ENCODE peak calls at places on chromosomes 7 and 10, in ten cellular contexts. One of them, this sample, is unnamed.

GRCh38 chr7:111910656-111911055 is 295.5 kb downstream of the DOCK4 start:
- DNase-seq in suprapubic skin: no peak
- DNase-seq in glutamatergic neuron: no peak
- DNase-seq in cardiac muscle cell: no peak
- DNase-seq in AG09309: no peak
- DNase-seq in left lung: no peak
- DNase-seq in epithelial cell of esophagus: no peak
- DNase-seq in MM.1S: no peak
- DNase-seq in testis: no peak
- DNase-seq in heart left ventricle: no peak
- DNase-seq in this sample: no peak

GRCh38 chr10:78924319-78925003 is 144.3 kb upstream of the ZMIZ1 start:
- DNase-seq in suprapubic skin: no peak
- DNase-seq in AG09309: no peak
- DNase-seq in cardiac muscle cell: no peak
- DNase-seq in heart left ventricle: no peak
- DNase-seq in left lung: no peak
- DNase-seq in testis: no peak
- DNase-seq in MM.1S: no peak
- DNase-seq in epithelial cell of esophagus: no peak
- DNase-seq in glutamatergic neuron: no peak
- DNase-seq in this sample: no peak

GRCh38 chr7:106535234-106536026 is 125.5 kb downstream of the CCDC71L start:
- DNase-seq in AG09309: peak
- DNase-seq in epithelial cell of esophagus: no peak
- DNase-seq in MM.1S: no peak
- DNase-seq in suprapubic skin: no peak
- DNase-seq in left lung: no peak
- DNase-seq in heart left ventricle: no peak
- DNase-seq in cardiac muscle cell: no peak
- DNase-seq in glutamatergic neuron: no peak
- DNase-seq in testis: no peak
- DNase-seq in this sample: no peak

GRCh38 chr7:71414490-71414889 is 282.5 kb downstream of the GALNT17 start:
- DNase-seq in epithelial cell of esophagus: no peak
- DNase-seq in AG09309: no peak
- DNase-seq in heart left ventricle: peak
- DNase-seq in testis: peak
- DNase-seq in cardiac muscle cell: no peak
- DNase-seq in suprapubic skin: no peak
- DNase-seq in MM.1S: no peak
- DNase-seq in glutamatergic neuron: no peak
- DNase-seq in left lung: no peak
- DNase-seq in this sample: no peak

GRCh38 chr7:155467846-155468821 is 10.2 kb downstream of the EN2 start:
- DNase-seq in suprapubic skin: no peak
- DNase-seq in heart left ventricle: no peak
- DNase-seq in AG09309: no peak
- DNase-seq in MM.1S: no peak
- DNase-seq in cardiac muscle cell: no peak
- DNase-seq in left lung: peak
- DNase-seq in testis: no peak
- DNase-seq in epithelial cell of esophagus: no peak
- DNase-seq in glutamatergic neuron: peak
- DNase-seq in this sample: no peak

GRCh38 chr7:151740180-151740845 is 136.6 kb downstream of the PRKAG2 start:
- DNase-seq in left lung: peak
- DNase-seq in heart left ventricle: no peak
- DNase-seq in cardiac muscle cell: no peak
- DNase-seq in testis: no peak
- DNase-seq in AG09309: no peak
- DNase-seq in suprapubic skin: no peak
- DNase-seq in MM.1S: no peak
- DNase-seq in glutamatergic neuron: no peak
- DNase-seq in epithelial cell of esophagus: no peak
- DNase-seq in this sample: no peak

GRCh38 chr10:98251399-98251798 is 16.6 kb downstream of the LOXL4 start:
- DNase-seq in suprapubic skin: no peak
- DNase-seq in testis: no peak
- DNase-seq in MM.1S: no peak
- DNase-seq in epithelial cell of esophagus: peak
- DNase-seq in cardiac muscle cell: no peak
- DNase-seq in left lung: no peak
- DNase-seq in glutamatergic neuron: no peak
- DNase-seq in AG09309: no peak
- DNase-seq in heart left ventricle: no peak
- DNase-seq in this sample: no peak

GRCh38 chr7:25090374-25090773 is 34.7 kb downstream of the CYCS start:
- DNase-seq in glutamatergic neuron: no peak
- DNase-seq in heart left ventricle: no peak
- DNase-seq in left lung: no peak
- DNase-seq in epithelial cell of esophagus: no peak
- DNase-seq in testis: no peak
- DNase-seq in AG09309: no peak
- DNase-seq in suprapubic skin: no peak
- DNase-seq in MM.1S: no peak
- DNase-seq in cardiac muscle cell: no peak
- DNase-seq in this sample: no peak

GRCh38 chr10:18368681-18369080 is 228.5 kb downstream of the CACNB2 start:
- DNase-seq in suprapubic skin: no peak
- DNase-seq in epithelial cell of esophagus: peak
- DNase-seq in glutamatergic neuron: no peak
- DNase-seq in left lung: no peak
- DNase-seq in testis: no peak
- DNase-seq in AG09309: no peak
- DNase-seq in heart left ventricle: no peak
- DNase-seq in MM.1S: no peak
- DNase-seq in cardiac muscle cell: peak
- DNase-seq in this sample: no peak

DNA sequence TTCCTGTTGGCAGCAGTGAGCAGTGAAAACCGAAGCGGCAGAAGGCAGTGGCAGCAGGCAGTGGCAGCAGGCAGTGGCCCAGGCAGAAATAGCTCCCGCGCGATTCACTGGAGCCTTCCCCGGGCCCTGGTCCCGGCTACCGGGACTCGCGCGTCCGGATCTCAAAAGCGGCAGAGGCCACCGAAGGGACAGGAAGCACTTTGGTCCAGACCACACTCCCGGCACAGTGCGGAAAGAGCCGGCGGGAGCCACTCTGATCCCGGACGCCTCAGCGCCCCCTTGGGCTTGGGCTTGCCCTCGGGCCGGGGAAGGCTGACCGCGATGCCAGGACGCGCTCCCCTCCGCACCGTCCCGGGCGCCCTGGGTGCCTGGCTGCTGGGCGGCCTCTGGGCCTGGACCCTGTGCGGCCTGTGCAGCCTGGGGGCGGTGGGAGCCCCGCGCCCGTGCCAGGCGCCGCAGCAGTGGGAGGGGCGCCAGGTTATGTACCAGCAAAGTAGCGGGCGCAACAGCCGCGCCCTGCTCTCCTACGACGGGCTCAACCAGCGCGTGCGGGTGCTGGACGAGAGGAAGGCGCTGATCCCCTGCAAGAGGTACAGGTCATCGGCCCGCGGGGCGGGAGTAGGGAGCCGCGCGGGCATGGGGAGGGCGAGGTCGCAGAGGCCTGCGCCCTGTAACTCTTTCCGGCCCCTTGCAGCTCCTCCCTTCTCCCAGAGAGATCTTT is at the start of gene EPDR1:
- DNase-seq in suprapubic skin: no peak
- DNase-seq in left lung: peak
- DNase-seq in AG09309: no peak
- DNase-seq in MM.1S: peak
- DNase-seq in testis: peak
- DNase-seq in glutamatergic neuron: peak
- DNase-seq in heart left ventricle: peak
- DNase-seq in cardiac muscle cell: peak
- DNase-seq in epithelial cell of esophagus: peak
- DNase-seq in this sample: peak
- TF ChIP-seq CTCF in suprapubic skin: no peak
- TF ChIP-seq CTCF in left lung: peak
- TF ChIP-seq CTCF in AG09309: no peak
- TF ChIP-seq CTCF in MM.1S: peak
- TF ChIP-seq CTCF in testis: no peak
- TF ChIP-seq CTCF in glutamatergic neuron: peak
- TF ChIP-seq CTCF in heart left ventricle: peak
- TF ChIP-seq CTCF in cardiac muscle cell: peak
- TF ChIP-seq CTCF in epithelial cell of esophagus: peak
- TF ChIP-seq CTCF in this sample: peak

GRCh38 chr10:101166430-101166829 is 35.3 kb downstream of the TLX1 start:
- DNase-seq in glutamatergic neuron: no peak
- DNase-seq in MM.1S: no peak
- DNase-seq in AG09309: no peak
- DNase-seq in suprapubic skin: no peak
- DNase-seq in heart left ventricle: no peak
- DNase-seq in cardiac muscle cell: no peak
- DNase-seq in left lung: no peak
- DNase-seq in testis: no peak
- DNase-seq in epithelial cell of esophagus: no peak
- DNase-seq in this sample: no peak

GRCh38 chr10:101165736-101166135 is 34.6 kb downstream of the TLX1 start:
- DNase-seq in glutamatergic neuron: no peak
- DNase-seq in cardiac muscle cell: no peak
- DNase-seq in heart left ventricle: no peak
- DNase-seq in epithelial cell of esophagus: peak
- DNase-seq in suprapubic skin: no peak
- DNase-seq in testis: no peak
- DNase-seq in AG09309: no peak
- DNase-seq in MM.1S: no peak
- DNase-seq in left lung: no peak
- DNase-seq in this sample: no peak

GRCh38 chr10:101158101-101159058 is 27.3 kb downstream of the TLX1 start:
- DNase-seq in epithelial cell of esophagus: no peak
- DNase-seq in heart left ventricle: no peak
- DNase-seq in MM.1S: peak
- DNase-seq in glutamatergic neuron: no peak
- DNase-seq in left lung: no peak
- DNase-seq in cardiac muscle cell: no peak
- DNase-seq in suprapubic skin: no peak
- DNase-seq in testis: no peak
- DNase-seq in AG09309: no peak
- DNase-seq in this sample: no peak

GRCh38 chr10:101161494-101162299 is 30.6 kb downstream of the TLX1 start:
- DNase-seq in glutamatergic neuron: peak
- DNase-seq in MM.1S: peak
- DNase-seq in cardiac muscle cell: peak
- DNase-seq in suprapubic skin: no peak
- DNase-seq in left lung: no peak
- DNase-seq in AG09309: peak
- DNase-seq in testis: peak
- DNase-seq in heart left ventricle: peak
- DNase-seq in epithelial cell of esophagus: peak
- DNase-seq in this sample: peak

GRCh38 chr10:101162677-101163076 is 31.6 kb downstream of the TLX1 start:
- DNase-seq in MM.1S: no peak
- DNase-seq in suprapubic skin: no peak
- DNase-seq in cardiac muscle cell: no peak
- DNase-seq in glutamatergic neuron: no peak
- DNase-seq in AG09309: no peak
- DNase-seq in left lung: no peak
- DNase-seq in heart left ventricle: no peak
- DNase-seq in epithelial cell of esophagus: no peak
- DNase-seq in testis: no peak
- DNase-seq in this sample: no peak
- TF ChIP-seq CTCF in MM.1S: no peak
- TF ChIP-seq CTCF in suprapubic skin: no peak
- TF ChIP-seq CTCF in cardiac muscle cell: peak
- TF ChIP-seq CTCF in glutamatergic neuron: no peak
- TF ChIP-seq CTCF in AG09309: no peak
- TF ChIP-seq CTCF in left lung: no peak
- TF ChIP-seq CTCF in heart left ventricle: no peak
- TF ChIP-seq CTCF in epithelial cell of esophagus: no peak
- TF ChIP-seq CTCF in testis: no peak
- TF ChIP-seq CTCF in this sample: no peak

GRCh38 chr10:1552881-1553595 is 184.3 kb downstream of the ADARB2 start:
- DNase-seq in testis: no peak
- DNase-seq in cardiac muscle cell: no peak
- DNase-seq in AG09309: no peak
- DNase-seq in MM.1S: no peak
- DNase-seq in suprapubic skin: no peak
- DNase-seq in left lung: peak
- DNase-seq in glutamatergic neuron: peak
- DNase-seq in epithelial cell of esophagus: no peak
- DNase-seq in heart left ventricle: no peak
- DNase-seq in this sample: no peak

GRCh38 chr10:1553951-1554350 is 183.4 kb downstream of the ADARB2 start:
- DNase-seq in AG09309: no peak
- DNase-seq in cardiac muscle cell: no peak
- DNase-seq in suprapubic skin: no peak
- DNase-seq in left lung: peak
- DNase-seq in epithelial cell of esophagus: no peak
- DNase-seq in glutamatergic neuron: peak
- DNase-seq in heart left ventricle: no peak
- DNase-seq in testis: no peak
- DNase-seq in MM.1S: no peak
- DNase-seq in this sample: no peak

GRCh38 chr10:1550616-1551015 is 186.7 kb downstream of the ADARB2 start:
- DNase-seq in left lung: peak
- DNase-seq in cardiac muscle cell: no peak
- DNase-seq in heart left ventricle: no peak
- DNase-seq in suprapubic skin: no peak
- DNase-seq in testis: no peak
- DNase-seq in AG09309: no peak
- DNase-seq in MM.1S: no peak
- DNase-seq in glutamatergic neuron: peak
- DNase-seq in epithelial cell of esophagus: no peak
- DNase-seq in this sample: no peak

GRCh38 chr10:1551636-1552338 is 185.5 kb downstream of the ADARB2 start:
- DNase-seq in epithelial cell of esophagus: no peak
- DNase-seq in AG09309: no peak
- DNase-seq in testis: no peak
- DNase-seq in cardiac muscle cell: no peak
- DNase-seq in glutamatergic neuron: peak
- DNase-seq in left lung: peak
- DNase-seq in MM.1S: no peak
- DNase-seq in suprapubic skin: no peak
- DNase-seq in heart left ventricle: no peak
- DNase-seq in this sample: no peak

GRCh38 chr10:1552415-1552814 is 184.9 kb downstream of the ADARB2 start:
- DNase-seq in heart left ventricle: no peak
- DNase-seq in AG09309: no peak
- DNase-seq in testis: no peak
- DNase-seq in epithelial cell of esophagus: no peak
- DNase-seq in glutamatergic neuron: peak
- DNase-seq in suprapubic skin: no peak
- DNase-seq in left lung: peak
- DNase-seq in cardiac muscle cell: no peak
- DNase-seq in MM.1S: no peak
- DNase-seq in this sample: no peak
- TF ChIP-seq CTCF in heart left ventricle: no peak
- TF ChIP-seq CTCF in AG09309: no peak
- TF ChIP-seq CTCF in testis: no peak
- TF ChIP-seq CTCF in epithelial cell of esophagus: no peak
- TF ChIP-seq CTCF in glutamatergic neuron: no peak
- TF ChIP-seq CTCF in suprapubic skin: no peak
- TF ChIP-seq CTCF in left lung: no peak
- TF ChIP-seq CTCF in cardiac muscle cell: no peak
- TF ChIP-seq CTCF in MM.1S: no peak
- TF ChIP-seq CTCF in this sample: no peak

DNA sequence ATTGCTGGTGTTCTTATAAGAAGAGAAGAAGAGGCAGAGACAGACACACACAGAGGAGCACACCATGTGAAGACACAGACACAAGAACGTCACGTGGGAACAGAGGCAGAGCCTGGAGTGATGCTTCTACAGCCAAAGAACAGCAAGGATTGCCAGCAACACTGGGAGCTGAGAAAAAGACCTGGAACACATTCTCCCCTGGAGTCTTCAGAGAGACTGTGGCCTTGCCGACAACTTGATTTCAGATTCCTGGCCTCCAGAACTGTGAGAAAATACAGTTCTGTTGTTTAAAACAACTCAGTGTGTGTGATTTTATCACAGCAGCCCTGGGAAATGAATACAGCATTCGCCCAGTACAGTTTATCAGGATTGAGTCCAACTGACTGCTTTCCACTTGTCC is 92.1 kb downstream of the ZNF783 start:
- DNase-seq in cardiac muscle cell: no peak
- DNase-seq in left lung: no peak
- DNase-seq in AG09309: no peak
- DNase-seq in testis: no peak
- DNase-seq in glutamatergic neuron: no peak
- DNase-seq in epithelial cell of esophagus: no peak
- DNase-seq in suprapubic skin: no peak
- DNase-seq in heart left ventricle: no peak
- DNase-seq in MM.1S: no peak
- DNase-seq in this sample: no peak
- TF ChIP-seq CTCF in cardiac muscle cell: no peak
- TF ChIP-seq CTCF in left lung: no peak
- TF ChIP-seq CTCF in AG09309: no peak
- TF ChIP-seq CTCF in testis: no peak
- TF ChIP-seq CTCF in glutamatergic neuron: no peak
- TF ChIP-seq CTCF in epithelial cell of esophagus: no peak
- TF ChIP-seq CTCF in suprapubic skin: no peak
- TF ChIP-seq CTCF in heart left ventricle: no peak
- TF ChIP-seq CTCF in MM.1S: no peak
- TF ChIP-seq CTCF in this sample: no peak